ENCODE peak calls at places on chromosomes 1 and 21, in nine cellular contexts. P is adrenal gland; J is naive thymus-derived CD4-positive, alpha-beta T cell; Z is IMR-90; S is Panc1; O is ovary; T is tibial artery; A is endothelial cell of umbilical vein; X is PC-9. E is an unnamed sample. For H3K4me1, the result is how much of the 10 kb centered on the place peaks cover.

GRCh38 chr1:29243863-29244185 is 7.5 kb downstream of the PTPRU start:
- DNase-seq in P (no peak), J (no peak), Z (peak), S (no peak), O (no peak), T (no peak), A (no peak), X (no peak), E (no peak)

GRCh38 chr1:161071886-161072371 is 2.2 kb upstream of the ARHGAP30 start:
- DNase-seq in P (peak), J (peak), Z (no peak), S (peak), O (no peak), T (no peak), A (no peak), X (peak), E (peak)

GRCh38 chr1:2134604-2135307 is 59.8 kb downstream of the FAAP20 start:
- DNase-seq in P (no peak), J (no peak), Z (no peak), S (no peak), O (no peak), T (peak), A (no peak), X (no peak), E (no peak)

GRCh38 chr21:39422468-39423241 is 22.9 kb downstream of the LCA5L start:
- DNase-seq in P (no peak), J (no peak), Z (no peak), S (no peak), O (no peak), T (no peak), A (no peak), X (no peak), E (no peak)

GRCh38 chr1:48898894-48899293 is 122.2 kb upstream of the BEND5 start:
- DNase-seq in P (no peak), J (no peak), Z (no peak), S (no peak), O (no peak), T (no peak), A (no peak), X (no peak), E (no peak)

GRCh38 chr1:67632811-67633478 is 52.1 kb upstream of the GADD45A start:
- DNase-seq in P (no peak), J (no peak), Z (no peak), S (no peak), O (no peak), T (no peak), A (no peak), X (no peak), E (no peak)

GRCh38 chr21:43211085-43212071 is 42.6 kb downstream of the CRYAA start:
- DNase-seq in P (peak), J (no peak), Z (no peak), S (no peak), O (no peak), T (peak), A (peak), X (peak), E (no peak)

GRCh38 chr1:206464456-206464964 is 5.8 kb upstream of the IKBKE start:
- DNase-seq in P (peak), J (no peak), Z (peak), S (no peak), O (no peak), T (no peak), A (peak), X (no peak), E (peak)

GRCh38 chr1:27879374-27880082 is 7.2 kb downstream of the THEMIS2 start:
- DNase-seq in P (no peak), J (no peak), Z (no peak), S (no peak), O (no peak), T (no peak), A (no peak), X (no peak), E (no peak)

GRCh38 chr21:43697758-43698643 is 20.9 kb upstream of the PDXK start:
- DNase-seq in P (no peak), J (peak), Z (peak), S (no peak), O (no peak), T (no peak), A (no peak), X (no peak), E (no peak)

GRCh38 chr1:48870596-48870995 is 93.9 kb upstream of the BEND5 start:
- DNase-seq in P (no peak), J (peak), Z (no peak), S (no peak), O (no peak), T (no peak), A (no peak), X (no peak), E (no peak)

GRCh38 chr21:38351961-38352521 is 95.2 kb downstream of the KCNJ15 start:
- DNase-seq in P (no peak), J (no peak), Z (peak), S (no peak), O (no peak), T (no peak), A (peak), X (no peak), E (no peak)

GRCh38 chr21:44695176-44695575 is 1.8 kb upstream of the KRTAP10-12 start:
- DNase-seq in P (no peak), J (no peak), Z (no peak), S (no peak), O (no peak), T (peak), A (no peak), X (no peak), E (peak)

GRCh38 chr1:161200421-161200991 is 1.7 kb upstream of the ADAMTS4 start:
- DNase-seq in P (no peak), J (peak), Z (no peak), S (no peak), O (no peak), T (no peak), A (peak), X (no peak), E (no peak)

GRCh38 chr1:113616201-113616600 is 143.1 kb downstream of the PHTF1 start:
- DNase-seq in P (no peak), J (no peak), Z (peak), S (no peak), O (no peak), T (no peak), A (no peak), X (no peak), E (no peak)

GRCh38 chr21:27132270-27132669 is 165.4 kb upstream of the ADAMTS5 start:
- DNase-seq in P (no peak), J (no peak), Z (peak), S (no peak), O (no peak), T (no peak), A (no peak), X (no peak), E (no peak)

GRCh38 chr1:10699470-10699835 is 97.0 kb downstream of the CASZ1 start:
- DNase-seq in P (no peak), J (no peak), Z (no peak), S (no peak), O (no peak), T (no peak), A (no peak), X (peak), E (no peak)

GRCh38 chr1:16082283-16083038 is 9.0 kb upstream of the FAM131C start:
- DNase-seq in P (peak), J (peak), Z (peak), S (no peak), O (no peak), T (no peak), A (peak), X (peak), E (no peak)

GRCh38 chr1:243799908-243800307 is 50.1 kb downstream of the AKT3 start:
- DNase-seq in P (no peak), J (no peak), Z (peak), S (no peak), O (no peak), T (no peak), A (no peak), X (no peak), E (no peak)

GRCh38 chr1:67313934-67314671 is 6.4 kb downstream of the IL12RB2 start:
- DNase-seq in P (no peak), J (no peak), Z (no peak), S (no peak), O (no peak), T (no peak), A (no peak), X (no peak), E (no peak)

GRCh38 chr1:34785875-34786470 is 5.0 kb downstream of the GJB3 start:
- DNase-seq in P (no peak), J (no peak), Z (no peak), S (no peak), O (no peak), T (peak), A (no peak), X (no peak), E (no peak)

GRCh38 chr1:119966681-119967080 is 70.4 kb upstream of the ADAM30 start:
- DNase-seq in P (no peak), J (no peak), Z (no peak), S (no peak), O (peak), T (no peak), A (no peak), X (no peak), E (no peak)

GRCh38 chr1:236942431-236942830 is 61.8 kb downstream of the MT1HL1 start:
- DNase-seq in P (no peak), J (no peak), Z (no peak), S (no peak), O (no peak), T (no peak), A (no peak), X (no peak), E (no peak)

GRCh38 chr1:25820247-25821111 is 725 bp downstream of the MTFR1L start:
- DNase-seq in P (peak), J (peak), Z (peak), S (no peak), O (peak), T (peak), A (peak), X (peak), E (no peak)

GRCh38 chr21:34606051-34606450 is 8.9 kb downstream of the RCAN1 start:
- DNase-seq in P (no peak), J (no peak), Z (no peak), S (no peak), O (no peak), T (no peak), A (no peak), X (no peak), E (no peak)

GRCh38 chr1:39094685-39095084 is 68.5 kb downstream of the NDUFS5 start:
- DNase-seq in P (no peak), J (no peak), Z (no peak), S (no peak), O (no peak), T (no peak), A (no peak), X (no peak), E (no peak)
- H3K4me1 ChIP-seq in P (under half), J (under half), Z (under half), S (under half), O (under half), T (under half), A (under half), X (under half), E (under half)

DNA sequence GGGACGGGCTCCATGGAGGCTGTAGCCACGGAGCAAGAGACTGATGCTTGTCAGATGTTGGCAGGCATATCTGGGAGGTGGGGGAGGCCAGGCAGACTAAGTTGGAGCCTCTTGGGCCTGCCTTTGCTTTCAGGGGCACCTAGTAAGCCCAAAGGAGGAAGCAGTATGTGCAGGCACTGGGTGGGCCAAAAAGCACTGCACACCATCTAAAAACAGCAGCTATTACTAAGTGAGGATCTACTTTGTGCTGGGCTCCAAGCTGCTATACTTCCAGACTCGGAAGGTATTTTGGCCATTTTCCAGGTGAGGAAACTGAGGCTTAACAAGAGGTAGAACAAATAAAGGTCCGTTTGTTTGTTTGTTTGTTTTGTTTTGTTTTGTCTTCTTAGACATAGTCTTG is 67.0 kb downstream of the EPHB2 start:
- DNase-seq in P (no peak), J (no peak), Z (no peak), S (no peak), O (no peak), T (no peak), A (no peak), X (no peak), E (no peak)
- H3K4me1 ChIP-seq in P (under half), J (under half), Z (under half), S (under half), O (under half), T (under half), A (under half), X (under half), E (under half)

GRCh38 chr1:222757673-222758268 is 20.8 kb downstream of the FAM177B start:
- DNase-seq in P (peak), J (no peak), Z (no peak), S (no peak), O (no peak), T (no peak), A (no peak), X (no peak), E (no peak)
- H3K4me1 ChIP-seq in P (under half), J (under half), Z (under half), S (under half), O (under half), T (under half), A (under half), X (under half), E (under half)

GRCh38 chr1:13762642-13763041 is 62.7 kb downstream of the PRDM2 start:
- DNase-seq in P (no peak), J (no peak), Z (no peak), S (no peak), O (no peak), T (no peak), A (no peak), X (no peak), E (no peak)
- H3K4me1 ChIP-seq in P (half or more), J (under half), Z (under half), S (half or more), O (under half), T (half or more), A (under half), X (under half), E (half or more)

DNA sequence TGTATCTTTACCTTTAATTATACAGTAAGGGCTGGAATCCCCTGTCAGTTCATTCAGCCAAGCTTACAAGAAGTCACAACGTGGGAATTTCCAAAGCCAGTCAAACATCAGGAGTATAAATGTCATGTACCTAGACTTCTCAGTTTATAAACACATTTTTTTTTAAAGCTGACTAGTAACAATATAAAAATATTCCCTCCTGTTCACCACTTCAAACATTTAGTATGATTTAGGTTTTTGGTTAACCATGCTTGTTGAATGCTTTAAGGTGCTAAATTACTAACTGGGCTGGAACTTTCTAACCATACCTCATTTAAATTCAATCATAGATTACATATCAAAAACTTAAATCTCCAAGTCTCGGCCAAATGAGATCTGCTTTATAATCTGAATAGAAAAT is 44.0 kb downstream of the JAK1 start:
- DNase-seq in P (no peak), J (no peak), Z (no peak), S (no peak), O (no peak), T (no peak), A (no peak), X (no peak), E (no peak)
- H3K4me1 ChIP-seq in P (under half), J (half or more), Z (under half), S (under half), O (under half), T (under half), A (under half), X (under half), E (under half)

GRCh38 chr1:54276617-54277450 is 76.9 kb downstream of the MRPL37 start:
- DNase-seq in P (no peak), J (no peak), Z (no peak), S (no peak), O (no peak), T (no peak), A (no peak), X (no peak), E (no peak)
- H3K4me1 ChIP-seq in P (half or more), J (under half), Z (half or more), S (under half), O (half or more), T (half or more), A (under half), X (under half), E (under half)